ENCODE peak calls at places on chromosomes 13 and 19, in eight cellular contexts. Q is iPS-NIHi11; L is HuH-7; H is stimulated activated CD8-positive, alpha-beta memory T cell treated with anti-CD3 and anti-CD28 coated beads, Interleukin-4, amount 100 ng/mL, for 48 hours; G is NCI-H446; K is activated T-helper 2 cell treated with anti-CD3 and anti-CD28 coated beads, Interferon-gamma antibody, Interleukin-2, Interleukin-4, amounts not matched to agents 10 μg/mL and 5 μg/mL and 100 μg/mL, durations not matched to agents 14 hours and 24 hours and 36 hours; F is CD4-positive, alpha-beta T cell; X is T-helper 22 cell. M is an unnamed sample.

GRCh38 chr13:74306496-74306895 is 172.3 kb upstream of the KLF12 start:
- DNase-seq in Q (peak; percentile 20), L (no peak), H (no peak), G (no peak), K (no peak), F (no peak), X (no peak), M (no peak)

GRCh38 chr19:4014541-4015491 is 7.3 kb downstream of the PIAS4 start:
- DNase-seq in Q (peak; percentile 83), L (no peak), H (peak; percentile 70), G (no peak), K (peak; percentile 40), F (peak; percentile 18), X (no peak), M (no peak)

GRCh38 chr13:82702513-82702912 is 1179.8 kb downstream of the SLITRK1 start:
- DNase-seq in Q (no peak), L (no peak), H (no peak), G (no peak), K (no peak), F (no peak), X (no peak), M (no peak)

GRCh38 chr13:99271249-99271648 is 13.1 kb upstream of the GPR18 start:
- DNase-seq in Q (no peak), L (no peak), H (no peak), G (no peak), K (no peak), F (no peak), X (no peak), M (no peak)

GRCh38 chr19:5563941-5564612 is 3.7 kb downstream of the TINCR start:
- DNase-seq in Q (no peak), L (no peak), H (no peak), G (no peak), K (no peak), F (no peak), X (no peak), M (no peak)

GRCh38 chr13:112990783-112991182 is 21.8 kb downstream of the MCF2L start:
- DNase-seq in Q (peak; percentile 54), L (no peak), H (no peak), G (no peak), K (no peak), F (no peak), X (no peak), M (no peak)

GRCh38 chr19:7152568-7152967 is 83.1 kb downstream of the ZNF557 start:
- DNase-seq in Q (no peak), L (no peak), H (no peak), G (no peak), K (no peak), F (no peak), X (no peak), M (no peak)

GRCh38 chr19:50565984-50566903 is 2.0 kb downstream of the LRRC4B start:
- DNase-seq in Q (peak; percentile 68), L (no peak), H (no peak), G (no peak), K (no peak), F (no peak), X (no peak), M (no peak)

GRCh38 chr19:46732966-46733692 is 12.7 kb upstream of the FKRP start:
- DNase-seq in Q (no peak), L (no peak), H (no peak), G (no peak), K (no peak), F (no peak), X (no peak), M (no peak)

GRCh38 chr19:55311797-55312196 is 13.3 kb downstream of the TMEM150B start:
- DNase-seq in Q (no peak), L (no peak), H (no peak), G (no peak), K (no peak), F (no peak), X (no peak), M (no peak)

GRCh38 chr19:17332677-17333581 is 1.7 kb downstream of the ANO8 start:
- DNase-seq in Q (peak; percentile 74), L (peak; percentile 81), H (peak; percentile 74), G (peak; percentile 63), K (peak; percentile 43), F (no peak), X (no peak), M (no peak)

GRCh38 chr19:46451352-46451751 is 20.0 kb downstream of the PNMA8A start:
- DNase-seq in Q (no peak), L (no peak), H (no peak), G (peak; percentile 53), K (no peak), F (no peak), X (no peak), M (no peak)

GRCh38 chr19:57406516-57407123 is 4.3 kb upstream of the ZNF17 start:
- DNase-seq in Q (peak; percentile 88), L (peak; percentile 55), H (peak; percentile 81), G (no peak), K (peak; percentile 48), F (peak; percentile 59), X (peak; percentile 30), M (peak; percentile 25)

GRCh38 chr13:21033866-21034601 is 27.4 kb downstream of the LATS2 start:
- DNase-seq in Q (no peak), L (no peak), H (no peak), G (no peak), K (no peak), F (no peak), X (no peak), M (no peak)